ENCODE peak calls at places on chromosomes 3 and 15, in six cellular contexts. U, G, L, Y, R and H are unnamed samples.

GRCh38 chr3:28901029-28901428 is 379.8 kb upstream of the RBMS3 start:
- DNase-seq in L (peak; percentile 35), G (no peak), R (no peak), Y (peak; percentile 15), U (no peak), H (no peak)

GRCh38 chr3:104582092-104582491 is 784.6 kb upstream of the ALCAM start:
- DNase-seq in R (no peak), L (no peak), G (no peak), U (no peak), Y (peak; percentile 52), H (peak; percentile 37)

GRCh38 chr15:42057744-42058646 is 36.4 kb downstream of the PLA2G4D start:
- DNase-seq in U (peak; percentile 37), G (no peak), Y (no peak), R (no peak), L (no peak), H (peak; percentile 48)

GRCh38 chr3:48716508-48716981 is 476 bp downstream of the IP6K2 start:
- DNase-seq in Y (peak; percentile 4), R (no peak), G (peak; percentile 35), L (peak; percentile 23), U (no peak), H (no peak)

GRCh38 chr3:171320721-171321120 is 139.5 kb downstream of the TNIK start:
- DNase-seq in L (peak; percentile 64), G (no peak), Y (peak; percentile 36), U (no peak), R (no peak), H (no peak)

GRCh38 chr3:9903238-9903624 is 583 bp downstream of the IL17RE start:
- DNase-seq in L (peak; percentile 55), G (no peak), R (peak; percentile 58), U (no peak), Y (peak; percentile 50), H (peak; percentile 54)

GRCh38 chr15:79431636-79432344 is at the start of gene MINAR1:
- DNase-seq in Y (peak; percentile 74), L (peak; percentile 66), G (no peak), U (no peak), R (peak; percentile 48), H (peak; percentile 23)

GRCh38 chr15:49769225-49769624 is 148.4 kb downstream of the DTWD1 start:
- DNase-seq in R (no peak), L (no peak), G (no peak), U (no peak), Y (no peak), H (no peak)

GRCh38 chr3:46858456-46858855 is 4.8 kb downstream of the MYL3 start:
- DNase-seq in U (no peak), L (no peak), G (no peak), R (peak; percentile 38), Y (no peak), H (no peak)

GRCh38 chr3:13644341-13645082 is 95.6 kb downstream of the FBLN2 start:
- DNase-seq in Y (peak; percentile 56), U (no peak), G (no peak), R (no peak), L (no peak), H (peak; percentile 51)

GRCh38 chr3:29901097-29901496 is 620.2 kb downstream of the RBMS3 start:
- DNase-seq in U (no peak), G (no peak), R (no peak), Y (no peak), L (no peak), H (no peak)

GRCh38 chr3:169288548-169288947 is 375.0 kb downstream of the MECOM start:
- DNase-seq in G (no peak), L (no peak), Y (no peak), R (no peak), U (no peak), H (no peak)
- H3K27me3 ChIP-seq in G (no peaks in the 10 kb centered on the region), L (peaks cover 24% of the 10 kb centered on the region), Y (no peaks in the 10 kb centered on the region), R (no peaks in the 10 kb centered on the region), U (no peaks in the 10 kb centered on the region), H (no peaks in the 10 kb centered on the region)

GRCh38 chr15:26065723-26066122 is 202.6 kb upstream of the ATP10A start:
- DNase-seq in U (no peak), L (no peak), G (no peak), Y (no peak), R (no peak), H (no peak)
- H3K27me3 ChIP-seq in U (no peaks in the 10 kb centered on the region), L (peaks cover 4% of the 10 kb centered on the region), G (no peaks in the 10 kb centered on the region), Y (no peaks in the 10 kb centered on the region), R (peaks cover 2% of the 10 kb centered on the region), H (peaks cover 36% of the 10 kb centered on the region)

GRCh38 chr3:153760952-153761351 is 360.2 kb upstream of the ARHGEF26 start:
- DNase-seq in Y (no peak), U (no peak), R (no peak), L (no peak), G (no peak), H (no peak)

GRCh38 chr3:153756816-153757215 is 364.4 kb upstream of the ARHGEF26 start:
- DNase-seq in Y (peak; percentile 55), R (no peak), L (no peak), G (no peak), U (no peak), H (peak; percentile 89)

GRCh38 chr3:153767601-153768558 is 353.3 kb upstream of the ARHGEF26 start:
- DNase-seq in U (no peak), L (no peak), G (no peak), R (no peak), Y (no peak), H (no peak)

GRCh38 chr3:153757839-153758238 is 363.4 kb upstream of the ARHGEF26 start:
- DNase-seq in R (no peak), L (no peak), G (no peak), Y (no peak), U (no peak), H (no peak)

GRCh38 chr3:153762411-153763235 is 358.6 kb upstream of the ARHGEF26 start:
- DNase-seq in U (no peak), Y (no peak), R (no peak), G (no peak), L (no peak), H (no peak)
- H3K27me3 ChIP-seq in U (no peaks in the 10 kb centered on the region), Y (no peaks in the 10 kb centered on the region), R (no peaks in the 10 kb centered on the region), G (no peaks in the 10 kb centered on the region), L (no peaks in the 10 kb centered on the region), H (no peaks in the 10 kb centered on the region)

GRCh38 chr3:69560818-69561217 is 174.9 kb upstream of the FRMD4B start:
- DNase-seq in R (no peak), G (no peak), Y (no peak), L (no peak), U (no peak), H (no peak)
- H3K27me3 ChIP-seq in R (peaks cover 2% of the 10 kb centered on the region), G (no peaks in the 10 kb centered on the region), Y (no peaks in the 10 kb centered on the region), L (no peaks in the 10 kb centered on the region), U (no peaks in the 10 kb centered on the region), H (no peaks in the 10 kb centered on the region)

DNA sequence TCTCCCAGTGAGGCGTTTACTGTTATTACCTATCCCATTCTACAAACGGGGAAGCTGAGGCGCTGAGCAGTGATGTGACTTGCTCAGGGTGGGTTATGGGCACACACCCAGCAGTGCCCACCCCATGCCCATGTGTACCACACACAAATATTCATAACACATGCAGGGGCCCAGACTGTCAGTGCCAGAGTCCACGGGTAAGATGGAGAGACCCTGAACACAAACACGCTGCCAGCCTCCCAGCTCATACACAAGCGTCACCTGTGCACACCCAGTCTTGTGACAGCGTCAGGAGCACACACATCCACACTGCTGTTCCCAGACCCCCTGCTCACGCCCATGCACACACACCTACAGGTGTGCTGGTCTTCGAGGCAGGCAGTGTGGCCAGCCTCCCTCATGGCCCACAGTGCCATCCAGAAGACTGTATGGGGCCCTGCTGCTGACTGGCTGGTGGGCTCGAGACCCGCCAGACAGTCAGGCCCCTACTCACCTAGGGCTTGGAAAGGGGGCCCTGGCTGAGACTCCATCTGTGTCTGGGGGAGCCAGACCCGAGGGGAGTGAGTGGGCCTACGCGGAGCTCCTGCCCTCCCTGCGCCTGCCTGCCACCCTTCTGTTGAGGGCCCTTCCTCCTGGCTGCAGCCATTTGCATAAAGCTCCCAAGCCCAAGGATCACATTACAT is 39.4 kb downstream of the DNAJB8 start:
- DNase-seq in R (no peak), Y (no peak), U (no peak), L (no peak), G (no peak), H (no peak)
- H3K27me3 ChIP-seq in R (no peaks in the 10 kb centered on the region), Y (peaks cover 30% of the 10 kb centered on the region), U (no peaks in the 10 kb centered on the region), L (peaks cover 61% of the 10 kb centered on the region), G (peaks cover 47% of the 10 kb centered on the region), H (no peaks in the 10 kb centered on the region)

GRCh38 chr3:133369041-133369440 is 30.8 kb upstream of the BFSP2 start:
- DNase-seq in U (no peak), L (no peak), R (no peak), G (no peak), Y (no peak), H (no peak)

GRCh38 chr3:133367431-133367830 is 32.4 kb upstream of the BFSP2 start:
- DNase-seq in Y (no peak), L (no peak), R (no peak), U (no peak), G (no peak), H (no peak)

GRCh38 chr3:133366921-133367320 is 32.9 kb upstream of the BFSP2 start:
- DNase-seq in U (no peak), L (no peak), R (no peak), G (no peak), Y (no peak), H (no peak)

GRCh38 chr3:133371181-133371580 is 28.7 kb upstream of the BFSP2 start:
- DNase-seq in L (no peak), G (no peak), R (no peak), U (no peak), Y (no peak), H (no peak)

GRCh38 chr3:133367956-133368355 is 31.9 kb upstream of the BFSP2 start:
- DNase-seq in L (no peak), G (no peak), U (no peak), Y (no peak), R (no peak), H (no peak)
- H3K27me3 ChIP-seq in L (peaks cover 39% of the 10 kb centered on the region), G (no peaks in the 10 kb centered on the region), U (no peaks in the 10 kb centered on the region), Y (no peaks in the 10 kb centered on the region), R (no peaks in the 10 kb centered on the region), H (peaks cover 29% of the 10 kb centered on the region)

GRCh38 chr15:69078638-69079037 is 64.1 kb downstream of the NOX5 start:
- DNase-seq in R (no peak), Y (no peak), L (no peak), G (no peak), U (no peak), H (no peak)
- H3K27me3 ChIP-seq in R (no peaks in the 10 kb centered on the region), Y (no peaks in the 10 kb centered on the region), L (no peaks in the 10 kb centered on the region), G (no peaks in the 10 kb centered on the region), U (no peaks in the 10 kb centered on the region), H (no peaks in the 10 kb centered on the region)